ENCODE peak calls at places on chromosomes 4 and X, in four cellular contexts. K, Q, M and O are unnamed samples.

GRCh38 chr4:83011779-83012630 is 1.4 kb upstream of the LIN54 start:
- DNase-seq in K (peak; percentile 36), Q (no peak), M (no peak), O (no peak)

GRCh38 chr4:56410247-56410646 is 23.0 kb upstream of the AASDH start:
- DNase-seq in K (peak; percentile 58), Q (peak; percentile 4), M (peak; percentile 21), O (peak; percentile 28)

GRCh38 chrX:120499301-120500097 is 30.4 kb upstream of the LAMP2 start:
- DNase-seq in K (no peak), Q (no peak), M (no peak), O (no peak)

GRCh38 chr4:2066011-2066551 is 7.0 kb downstream of the NAT8L start:
- DNase-seq in K (peak; percentile 64), Q (no peak), M (no peak), O (no peak)

GRCh38 chr4:6608758-6609414 is 31.6 kb upstream of the MRFAP1 start:
- DNase-seq in K (peak; percentile 78), Q (no peak), M (no peak), O (no peak)

GRCh38 chr4:126267689-126268088 is 952.9 kb downstream of the FAT4 start:
- DNase-seq in K (no peak), Q (no peak), M (no peak), O (no peak)

GRCh38 chrX:13069771-13070410 is 25.5 kb upstream of the FAM9C start:
- DNase-seq in K (no peak), Q (no peak), M (no peak), O (no peak)

GRCh38 chrX:141142946-141143345 is 34.0 kb downstream of the LDOC1 start:
- DNase-seq in K (no peak), Q (no peak), M (no peak), O (no peak)

GRCh38 chrX:13215729-13216128 is 104.1 kb downstream of the ATXN3L start:
- DNase-seq in K (no peak), Q (no peak), M (no peak), O (no peak)

GRCh38 chr4:37530451-37530850 is 155.7 kb downstream of the RELL1 start:
- DNase-seq in K (no peak), Q (no peak), M (no peak), O (no peak)

GRCh38 chr4:150006197-150006596 is 72.0 kb upstream of the DCLK2 start:
- DNase-seq in K (no peak), Q (peak; percentile 76), M (no peak), O (no peak)

GRCh38 chr4:98658287-98659105 is at the start of gene TSPAN5:
- DNase-seq in K (peak; percentile 93), Q (peak; percentile 39), M (no peak), O (peak; percentile 39)

GRCh38 chr4:56976878-56977320 is 507 bp downstream of the NOA1 start:
- DNase-seq in K (peak; percentile 85), Q (peak; percentile 11), M (no peak), O (no peak)

GRCh38 chr4:139555073-139555704 is 830 bp downstream of the SETD7 start:
- DNase-seq in K (peak; percentile 79), Q (peak; percentile 52), M (peak; percentile 2), O (peak; percentile 64)

GRCh38 chr4:55865228-55865806 is 11.9 kb downstream of the EXOC1 start:
- DNase-seq in K (no peak), Q (no peak), M (no peak), O (no peak)

GRCh38 chrX:131802836-131803626 is 220.1 kb upstream of the STK26 start:
- DNase-seq in K (peak; percentile 75), Q (no peak), M (no peak), O (no peak)